ENCODE peak calls at places on chromosomes 3 and 15, in seven cellular contexts. T is WTC11, M is ovary, Z is AG04450, C is HL-60, G is fibroblast of mammary gland, E is astrocyte of the spinal cord. H is an unnamed sample.

GRCh38 chr3:166661621-166662020 is 718.5 kb downstream of the ZBBX start:
- DNase-seq in T (no peak), M (no peak), Z (no peak), C (no peak), G (no peak), E (no peak), H (no peak)

GRCh38 chr3:176987901-176988300 is 209.4 kb downstream of the TBL1XR1 start:
- DNase-seq in T (no peak), M (no peak), Z (no peak), C (no peak), G (peak; percentile 26), E (no peak), H (no peak)

GRCh38 chr15:98177950-98178848 is 217.7 kb downstream of the ARRDC4 start:
- DNase-seq in T (peak; percentile 53), M (no peak), Z (peak; percentile 6), C (peak; percentile 12), G (peak; percentile 73), E (peak; percentile 38), H (peak; percentile 17)

GRCh38 chr3:69141313-69141712 is 18.9 kb upstream of the LMOD3 start:
- DNase-seq in T (no peak), M (no peak), Z (no peak), C (no peak), G (no peak), E (no peak), H (no peak)

GRCh38 chr3:138135833-138136194 is 3.6 kb upstream of the A4GNT start:
- DNase-seq in T (no peak), M (no peak), Z (no peak), C (no peak), G (no peak), E (no peak), H (no peak)

GRCh38 chr3:71521021-71521352 is 62.5 kb downstream of the FOXP1 start:
- DNase-seq in T (no peak), M (no peak), Z (no peak), C (no peak), G (no peak), E (no peak), H (no peak)

GRCh38 chr3:3476669-3477068 is 297.2 kb upstream of the CRBN start:
- DNase-seq in T (no peak), M (no peak), Z (no peak), C (no peak), G (no peak), E (no peak), H (no peak)

GRCh38 chr3:161879470-161879869 is 382.9 kb downstream of the OTOL1 start:
- DNase-seq in T (no peak), M (no peak), Z (no peak), C (no peak), G (no peak), E (no peak), H (no peak)

GRCh38 chr3:119322021-119322522 is 27.9 kb downstream of the ARHGAP31 start:
- DNase-seq in T (no peak), M (no peak), Z (no peak), C (no peak), G (peak; percentile 68), E (peak; percentile 52), H (no peak)

GRCh38 chr15:32994810-32995424 is 199.6 kb downstream of the FMN1 start:
- DNase-seq in T (no peak), M (no peak), Z (no peak), C (no peak), G (peak; percentile 71), E (peak; percentile 70), H (peak; percentile 12)

GRCh38 chr3:33218072-33218445 is 551 bp downstream of the SUSD5 start:
- DNase-seq in T (no peak), M (no peak), Z (no peak), C (no peak), G (no peak), E (peak; percentile 52), H (no peak)

GRCh38 chr3:187799942-187800637 is 54.8 kb upstream of the BCL6 start:
- DNase-seq in T (no peak), M (no peak), Z (no peak), C (no peak), G (no peak), E (no peak), H (peak; percentile 34)

GRCh38 chr3:159788291-159788690 is 200.3 kb upstream of the IL12A start:
- DNase-seq in T (no peak), M (no peak), Z (no peak), C (no peak), G (no peak), E (peak; percentile 75), H (no peak)

GRCh38 chr3:10706156-10707088 is 109.6 kb upstream of the SLC6A11 start:
- DNase-seq in T (peak; percentile 31), M (no peak), Z (no peak), C (no peak), G (no peak), E (no peak), H (no peak)

GRCh38 chr15:50676799-50677483 is 9.7 kb downstream of the TRPM7 start:
- DNase-seq in T (no peak), M (no peak), Z (no peak), C (no peak), G (peak; percentile 70), E (peak; percentile 33), H (no peak)

GRCh38 chr3:46208167-46208704 is at the start of gene CCR1:
- DNase-seq in T (peak; percentile 50), M (no peak), Z (no peak), C (peak; percentile 65), G (peak; percentile 65), E (peak; percentile 17), H (peak; percentile 67)

GRCh38 chr3:184289426-184289938 is 9.6 kb upstream of the PSMD2 start:
- DNase-seq in T (peak; percentile 88), M (no peak), Z (no peak), C (no peak), G (peak; percentile 56), E (peak; percentile 27), H (peak; percentile 75)

GRCh38 chr3:21734746-21735145 is 16.3 kb downstream of the ZNF385D start:
- DNase-seq in T (no peak), M (no peak), Z (no peak), C (no peak), G (peak; percentile 76), E (no peak), H (no peak)

GRCh38 chr3:12186046-12186445 is 27.3 kb upstream of the TIMP4 start:
- DNase-seq in T (no peak), M (no peak), Z (no peak), C (no peak), G (no peak), E (no peak), H (no peak)

GRCh38 chr3:89246326-89246725 is 138.9 kb downstream of the EPHA3 start:
- DNase-seq in T (peak; percentile 66), M (no peak), Z (no peak), C (no peak), G (no peak), E (no peak), H (no peak)

GRCh38 chr15:78811124-78811824 is at the start of gene ADAMTS7:
- DNase-seq in T (peak; percentile 88), M (peak; percentile 88), Z (peak; percentile 32), C (no peak), G (peak; percentile 49), E (peak; percentile 65), H (peak; percentile 93)

GRCh38 chr15:38991126-38991525 is 426.5 kb upstream of the RASGRP1 start:
- DNase-seq in T (no peak), M (no peak), Z (no peak), C (no peak), G (peak; percentile 74), E (peak; percentile 51), H (no peak)

GRCh38 chr3:153706706-153707105 is 414.5 kb upstream of the ARHGEF26 start:
- DNase-seq in T (no peak), M (no peak), Z (no peak), C (no peak), G (no peak), E (no peak), H (no peak)

DNA sequence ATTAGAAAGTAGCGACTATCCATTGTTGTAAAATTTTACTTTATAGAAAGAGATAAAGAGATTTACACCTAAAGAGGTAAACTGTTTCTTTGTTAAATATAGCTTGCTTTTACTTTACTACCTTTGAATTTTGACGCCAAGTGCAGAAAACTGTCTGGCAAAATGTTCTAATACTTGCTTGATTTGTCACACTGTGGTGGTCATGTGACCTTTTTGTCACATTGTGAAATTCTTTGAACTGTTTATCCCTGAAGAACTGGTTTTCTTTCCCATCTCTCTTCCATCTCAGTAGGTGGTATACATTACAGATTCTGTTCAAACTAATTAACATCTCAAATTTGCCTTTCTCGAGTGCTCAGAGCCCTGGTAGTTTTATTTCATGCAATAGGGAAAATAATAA is 327.4 kb downstream of the NAALADL2 start:
- DNase-seq in T (no peak), M (no peak), Z (no peak), C (no peak), G (peak; percentile 21), E (peak; percentile 27), H (no peak)
- TF ChIP-seq CTCF in T (no peak), M (no peak), Z (no peak), C (no peak), G (no peak), E (no peak), H (no peak)

DNA sequence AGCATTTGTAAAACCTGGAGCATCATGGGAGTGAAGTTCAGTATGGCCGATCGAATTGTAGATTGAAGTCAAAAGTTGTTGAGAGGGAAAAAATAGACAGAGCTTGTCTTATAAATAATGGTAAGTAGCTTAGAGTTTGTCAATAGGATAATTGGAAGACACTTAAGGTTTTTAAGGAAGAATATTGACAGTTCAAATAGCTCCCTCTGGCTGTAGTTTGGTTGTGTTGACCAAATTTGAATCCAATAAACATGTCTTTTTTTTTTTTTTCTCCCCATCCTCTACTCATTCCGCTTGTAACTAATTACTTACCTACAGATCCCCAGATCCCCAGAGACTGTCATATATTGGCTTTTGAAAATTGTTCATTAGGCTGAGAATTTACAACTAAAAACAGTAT is 677.0 kb downstream of the AGBL1 start:
- DNase-seq in T (no peak), M (no peak), Z (no peak), C (no peak), G (no peak), E (no peak), H (no peak)
- TF ChIP-seq CTCF in T (no peak), M (no peak), Z (no peak), C (no peak), G (no peak), E (no peak), H (no peak)

GRCh38 chr3:192409838-192410683 is 317.3 kb downstream of the FGF12 start:
- DNase-seq in T (peak; percentile 34), M (no peak), Z (no peak), C (no peak), G (no peak), E (peak; percentile 49), H (peak; percentile 11)
- TF ChIP-seq CTCF in T (no peak), M (no peak), Z (no peak), C (no peak), G (no peak), E (no peak), H (no peak)

GRCh38 chr15:95176794-95177577 is 945.6 kb downstream of the MCTP2 start:
- DNase-seq in T (no peak), M (no peak), Z (no peak), C (no peak), G (no peak), E (no peak), H (no peak)
- TF ChIP-seq CTCF in T (no peak), M (no peak), Z (no peak), C (no peak), G (no peak), E (no peak), H (no peak)

GRCh38 chr3:140499114-140499757 is 178.6 kb upstream of the TRIM42 start:
- DNase-seq in T (no peak), M (no peak), Z (no peak), C (no peak), G (peak; percentile 45), E (peak; percentile 27), H (no peak)
- TF ChIP-seq CTCF in T (peak; percentile 20), M (no peak), Z (no peak), C (no peak), G (peak; percentile 42), E (peak; percentile 32), H (no peak)

H was measured in GM10248.